ENCODE peak calls at places on chromosome 1, in six cellular contexts. One of them, this sample, is unnamed.

GRCh38 chr1:33130297-33130696 is 49.3 kb downstream of the AZIN2 start:
- DNase-seq in effector memory CD4-positive, alpha-beta T cell: no peak
- DNase-seq in left lung: no peak
- DNase-seq in CD8-positive, alpha-beta memory T cell: no peak
- DNase-seq in colonic mucosa: no peak
- DNase-seq in stomach: no peak
- DNase-seq in this sample: no peak

GRCh38 chr1:14531519-14531918 is 67.0 kb upstream of the KAZN start:
- DNase-seq in effector memory CD4-positive, alpha-beta T cell: no peak
- DNase-seq in left lung: no peak
- DNase-seq in CD8-positive, alpha-beta memory T cell: no peak
- DNase-seq in colonic mucosa: no peak
- DNase-seq in stomach: no peak
- DNase-seq in this sample: no peak

GRCh38 chr1:3460653-3461237 is 6.3 kb downstream of the ARHGEF16 start:
- DNase-seq in effector memory CD4-positive, alpha-beta T cell: no peak
- DNase-seq in left lung: peak; percentile 70
- DNase-seq in CD8-positive, alpha-beta memory T cell: no peak
- DNase-seq in colonic mucosa: peak; percentile 50
- DNase-seq in stomach: no peak
- DNase-seq in this sample: no peak

GRCh38 chr1:25743164-25744139 is 56.5 kb upstream of the SELENON start:
- DNase-seq in effector memory CD4-positive, alpha-beta T cell: no peak
- DNase-seq in left lung: no peak
- DNase-seq in CD8-positive, alpha-beta memory T cell: no peak
- DNase-seq in colonic mucosa: peak; percentile 74
- DNase-seq in stomach: peak; percentile 94
- DNase-seq in this sample: peak; percentile 75

GRCh38 chr1:2555634-2556276 is 416 bp upstream of the TNFRSF14 start:
- DNase-seq in effector memory CD4-positive, alpha-beta T cell: peak; percentile 63
- DNase-seq in left lung: peak; percentile 95
- DNase-seq in CD8-positive, alpha-beta memory T cell: peak; percentile 74
- DNase-seq in colonic mucosa: peak; percentile 92
- DNase-seq in stomach: peak; percentile 82
- DNase-seq in this sample: peak; percentile 39

GRCh38 chr1:26098602-26099001 is 13.0 kb upstream of the PDIK1L start:
- DNase-seq in effector memory CD4-positive, alpha-beta T cell: no peak
- DNase-seq in left lung: no peak
- DNase-seq in CD8-positive, alpha-beta memory T cell: no peak
- DNase-seq in colonic mucosa: no peak
- DNase-seq in stomach: no peak
- DNase-seq in this sample: no peak

GRCh38 chr1:204130178-204130577 is 21.7 kb downstream of the ETNK2 start:
- DNase-seq in effector memory CD4-positive, alpha-beta T cell: no peak
- DNase-seq in left lung: no peak
- DNase-seq in CD8-positive, alpha-beta memory T cell: no peak
- DNase-seq in colonic mucosa: no peak
- DNase-seq in stomach: peak; percentile 71
- DNase-seq in this sample: peak; percentile 98

GRCh38 chr1:8194481-8195227 is 123.3 kb upstream of the SLC45A1 start:
- DNase-seq in effector memory CD4-positive, alpha-beta T cell: no peak
- DNase-seq in left lung: no peak
- DNase-seq in CD8-positive, alpha-beta memory T cell: no peak
- DNase-seq in colonic mucosa: no peak
- DNase-seq in stomach: no peak
- DNase-seq in this sample: no peak

GRCh38 chr1:193077991-193078390 is 18.6 kb downstream of the RO60 start:
- DNase-seq in effector memory CD4-positive, alpha-beta T cell: no peak
- DNase-seq in left lung: no peak
- DNase-seq in CD8-positive, alpha-beta memory T cell: no peak
- DNase-seq in colonic mucosa: no peak
- DNase-seq in stomach: no peak
- DNase-seq in this sample: no peak

GRCh38 chr1:175848329-175848728 is 104.9 kb upstream of the TNR start:
- DNase-seq in effector memory CD4-positive, alpha-beta T cell: no peak
- DNase-seq in left lung: no peak
- DNase-seq in CD8-positive, alpha-beta memory T cell: no peak
- DNase-seq in colonic mucosa: no peak
- DNase-seq in stomach: no peak
- DNase-seq in this sample: no peak

GRCh38 chr1:26540346-26540745 is 10.8 kb downstream of the RPS6KA1 start:
- DNase-seq in effector memory CD4-positive, alpha-beta T cell: no peak
- DNase-seq in left lung: no peak
- DNase-seq in CD8-positive, alpha-beta memory T cell: no peak
- DNase-seq in colonic mucosa: no peak
- DNase-seq in stomach: no peak
- DNase-seq in this sample: no peak

GRCh38 chr1:24903955-24904730 is 25.9 kb downstream of the RUNX3 start:
- DNase-seq in effector memory CD4-positive, alpha-beta T cell: no peak
- DNase-seq in left lung: no peak
- DNase-seq in CD8-positive, alpha-beta memory T cell: no peak
- DNase-seq in colonic mucosa: no peak
- DNase-seq in stomach: peak; percentile 18
- DNase-seq in this sample: no peak

GRCh38 chr1:66532798-66533783 is 862 bp upstream of the SGIP1 start:
- DNase-seq in effector memory CD4-positive, alpha-beta T cell: no peak
- DNase-seq in left lung: peak; percentile 82
- DNase-seq in CD8-positive, alpha-beta memory T cell: no peak
- DNase-seq in colonic mucosa: no peak
- DNase-seq in stomach: no peak
- DNase-seq in this sample: no peak

GRCh38 chr1:10900691-10901090 is 104.2 kb upstream of the CASZ1 start:
- DNase-seq in effector memory CD4-positive, alpha-beta T cell: no peak
- DNase-seq in left lung: no peak
- DNase-seq in CD8-positive, alpha-beta memory T cell: no peak
- DNase-seq in colonic mucosa: peak; percentile 27
- DNase-seq in stomach: no peak
- DNase-seq in this sample: no peak

GRCh38 chr1:43439121-43439581 is 14.6 kb downstream of the HYI start:
- DNase-seq in effector memory CD4-positive, alpha-beta T cell: no peak
- DNase-seq in left lung: no peak
- DNase-seq in CD8-positive, alpha-beta memory T cell: no peak
- DNase-seq in colonic mucosa: no peak
- DNase-seq in stomach: peak; percentile 14
- DNase-seq in this sample: no peak

GRCh38 chr1:212967767-212968166 is 17.4 kb downstream of the VASH2 start:
- DNase-seq in effector memory CD4-positive, alpha-beta T cell: no peak
- DNase-seq in left lung: no peak
- DNase-seq in CD8-positive, alpha-beta memory T cell: no peak
- DNase-seq in colonic mucosa: no peak
- DNase-seq in stomach: no peak
- DNase-seq in this sample: no peak

GRCh38 chr1:40308036-40308727 is 8.9 kb downstream of the COL9A2 start:
- DNase-seq in effector memory CD4-positive, alpha-beta T cell: no peak
- DNase-seq in left lung: no peak
- DNase-seq in CD8-positive, alpha-beta memory T cell: no peak
- DNase-seq in colonic mucosa: no peak
- DNase-seq in stomach: peak; percentile 62
- DNase-seq in this sample: no peak

GRCh38 chr1:202192770-202193613 is 607 bp upstream of the LGR6 start:
- DNase-seq in effector memory CD4-positive, alpha-beta T cell: peak; percentile 25
- DNase-seq in left lung: peak; percentile 89
- DNase-seq in CD8-positive, alpha-beta memory T cell: peak; percentile 47
- DNase-seq in colonic mucosa: peak; percentile 56
- DNase-seq in stomach: peak; percentile 62
- DNase-seq in this sample: peak; percentile 64

GRCh38 chr1:26188477-26188876 is 1.9 kb upstream of the CATSPER4 start:
- DNase-seq in effector memory CD4-positive, alpha-beta T cell: no peak
- DNase-seq in left lung: no peak
- DNase-seq in CD8-positive, alpha-beta memory T cell: no peak
- DNase-seq in colonic mucosa: no peak
- DNase-seq in stomach: no peak
- DNase-seq in this sample: no peak

GRCh38 chr1:201348211-201348566 is 29.3 kb downstream of the TNNT2 start:
- DNase-seq in effector memory CD4-positive, alpha-beta T cell: no peak
- DNase-seq in left lung: no peak
- DNase-seq in CD8-positive, alpha-beta memory T cell: no peak
- DNase-seq in colonic mucosa: peak; percentile 46
- DNase-seq in stomach: peak; percentile 50
- DNase-seq in this sample: peak; percentile 52

GRCh38 chr1:8408151-8408839 is 90.4 kb downstream of the SLC45A1 start:
- DNase-seq in effector memory CD4-positive, alpha-beta T cell: no peak
- DNase-seq in left lung: no peak
- DNase-seq in CD8-positive, alpha-beta memory T cell: no peak
- DNase-seq in colonic mucosa: peak; percentile 89
- DNase-seq in stomach: peak; percentile 85
- DNase-seq in this sample: peak; percentile 82

GRCh38 chr1:66330711-66331110 is 203.2 kb upstream of the SGIP1 start:
- DNase-seq in effector memory CD4-positive, alpha-beta T cell: no peak
- DNase-seq in left lung: no peak
- DNase-seq in CD8-positive, alpha-beta memory T cell: no peak
- DNase-seq in colonic mucosa: no peak
- DNase-seq in stomach: no peak
- DNase-seq in this sample: no peak

GRCh38 chr1:49016030-49016991 is 239.6 kb upstream of the BEND5 start:
- DNase-seq in effector memory CD4-positive, alpha-beta T cell: no peak
- DNase-seq in left lung: no peak
- DNase-seq in CD8-positive, alpha-beta memory T cell: no peak
- DNase-seq in colonic mucosa: no peak
- DNase-seq in stomach: no peak
- DNase-seq in this sample: no peak

GRCh38 chr1:25028587-25028909 is 98.5 kb upstream of the RUNX3 start:
- DNase-seq in effector memory CD4-positive, alpha-beta T cell: no peak
- DNase-seq in left lung: peak; percentile 68
- DNase-seq in CD8-positive, alpha-beta memory T cell: no peak
- DNase-seq in colonic mucosa: no peak
- DNase-seq in stomach: no peak
- DNase-seq in this sample: no peak

GRCh38 chr1:115951552-115951951 is 24.8 kb upstream of the SLC22A15 start:
- DNase-seq in effector memory CD4-positive, alpha-beta T cell: no peak
- DNase-seq in left lung: no peak
- DNase-seq in CD8-positive, alpha-beta memory T cell: no peak
- DNase-seq in colonic mucosa: no peak
- DNase-seq in stomach: no peak
- DNase-seq in this sample: no peak

GRCh38 chr1:18811733-18812132 is 47.7 kb downstream of the TAS1R2 start:
- DNase-seq in effector memory CD4-positive, alpha-beta T cell: no peak
- DNase-seq in left lung: no peak
- DNase-seq in CD8-positive, alpha-beta memory T cell: no peak
- DNase-seq in colonic mucosa: no peak
- DNase-seq in stomach: no peak
- DNase-seq in this sample: no peak

GRCh38 chr1:54273837-54274192 is 73.8 kb downstream of the MRPL37 start:
- DNase-seq in effector memory CD4-positive, alpha-beta T cell: no peak
- DNase-seq in left lung: peak; percentile 60
- DNase-seq in CD8-positive, alpha-beta memory T cell: no peak
- DNase-seq in colonic mucosa: no peak
- DNase-seq in stomach: no peak
- DNase-seq in this sample: no peak

DNA sequence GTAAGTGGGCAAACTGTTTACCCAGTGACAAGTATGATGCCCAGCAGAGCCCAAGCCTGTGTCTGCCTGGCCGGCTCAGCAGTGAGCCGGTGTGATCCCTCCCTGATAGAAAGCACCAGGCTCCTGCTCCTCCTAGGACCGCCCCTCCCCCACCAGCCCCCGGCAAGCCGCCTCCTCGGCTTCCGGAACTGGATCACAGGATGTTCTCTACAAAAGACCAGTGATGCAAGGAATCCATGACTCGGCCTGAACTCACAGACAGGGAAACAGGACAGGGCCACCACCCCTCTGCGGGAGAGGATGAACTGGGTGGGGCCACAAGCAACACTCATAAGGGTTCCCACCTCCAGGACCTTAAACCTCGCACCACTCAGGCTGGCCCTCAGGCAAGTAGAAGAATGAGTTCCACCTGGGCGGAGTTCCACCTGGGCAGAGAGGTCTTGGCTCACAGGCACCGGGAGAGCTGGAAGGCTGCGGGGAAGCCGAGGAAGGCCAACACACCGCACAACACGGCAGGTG is 7.8 kb downstream of the ACOT7 start:
- DNase-seq in effector memory CD4-positive, alpha-beta T cell: no peak
- DNase-seq in left lung: peak; percentile 72
- DNase-seq in CD8-positive, alpha-beta memory T cell: no peak
- DNase-seq in colonic mucosa: peak; percentile 39
- DNase-seq in stomach: no peak
- DNase-seq in this sample: peak; percentile 78
- H3K27ac ChIP-seq in effector memory CD4-positive, alpha-beta T cell: no peak overlapping the region
- H3K27ac ChIP-seq in left lung: no peak overlapping the region
- H3K27ac ChIP-seq in CD8-positive, alpha-beta memory T cell: no peak overlapping the region
- H3K27ac ChIP-seq in colonic mucosa: no peak overlapping the region
- H3K27ac ChIP-seq in stomach: no peak overlapping the region
- H3K27ac ChIP-seq in this sample: no peak overlapping the region

DNA sequence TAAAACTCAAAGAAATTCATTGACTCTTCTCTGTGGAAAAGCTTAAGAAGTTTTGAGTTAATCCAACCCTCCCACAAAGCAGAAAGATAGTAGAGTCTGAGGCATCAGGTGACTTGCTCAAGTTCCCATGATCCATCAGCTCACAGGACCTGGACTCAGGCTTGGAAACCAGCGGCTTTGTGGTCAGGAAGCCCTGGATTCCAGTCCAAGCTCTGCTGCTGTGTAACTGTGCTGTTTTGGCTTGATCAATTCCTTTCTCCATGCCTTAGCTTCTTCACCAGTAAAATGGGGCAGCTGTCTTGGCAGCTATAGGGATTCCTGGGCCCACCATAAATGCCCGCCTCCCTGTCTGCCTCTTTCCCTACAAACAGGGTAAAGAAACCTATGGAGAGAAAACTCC is 180.2 kb downstream of the HIVEP3 start:
- DNase-seq in effector memory CD4-positive, alpha-beta T cell: no peak
- DNase-seq in left lung: no peak
- DNase-seq in CD8-positive, alpha-beta memory T cell: no peak
- DNase-seq in colonic mucosa: no peak
- DNase-seq in stomach: no peak
- DNase-seq in this sample: no peak
- H3K4me3 ChIP-seq in effector memory CD4-positive, alpha-beta T cell: peak overlapping the region; percentile 33
- H3K4me3 ChIP-seq in left lung: peak overlapping the region; percentile 9
- H3K4me3 ChIP-seq in CD8-positive, alpha-beta memory T cell: peak overlapping the region; percentile 48
- H3K4me3 ChIP-seq in colonic mucosa: no peak overlapping the region
- H3K4me3 ChIP-seq in stomach: no peak overlapping the region
- H3K4me3 ChIP-seq in this sample: no peak overlapping the region

GRCh38 chr1:165637427-165637826 is 6.4 kb downstream of the MGST3 start:
- DNase-seq in effector memory CD4-positive, alpha-beta T cell: no peak
- DNase-seq in left lung: no peak
- DNase-seq in CD8-positive, alpha-beta memory T cell: no peak
- DNase-seq in colonic mucosa: peak; percentile 46
- DNase-seq in stomach: no peak
- DNase-seq in this sample: no peak
- H3K4me1 ChIP-seq in effector memory CD4-positive, alpha-beta T cell: peaks cover 8% of the 10 kb centered on the region
- H3K4me1 ChIP-seq in left lung: peaks cover 37% of the 10 kb centered on the region
- H3K4me1 ChIP-seq in CD8-positive, alpha-beta memory T cell: peaks cover 5% of the 10 kb centered on the region
- H3K4me1 ChIP-seq in colonic mucosa: peaks cover 8% of the 10 kb centered on the region
- H3K4me1 ChIP-seq in stomach: peaks cover 50% of the 10 kb centered on the region
- H3K4me1 ChIP-seq in this sample: peaks cover 34% of the 10 kb centered on the region

DNA sequence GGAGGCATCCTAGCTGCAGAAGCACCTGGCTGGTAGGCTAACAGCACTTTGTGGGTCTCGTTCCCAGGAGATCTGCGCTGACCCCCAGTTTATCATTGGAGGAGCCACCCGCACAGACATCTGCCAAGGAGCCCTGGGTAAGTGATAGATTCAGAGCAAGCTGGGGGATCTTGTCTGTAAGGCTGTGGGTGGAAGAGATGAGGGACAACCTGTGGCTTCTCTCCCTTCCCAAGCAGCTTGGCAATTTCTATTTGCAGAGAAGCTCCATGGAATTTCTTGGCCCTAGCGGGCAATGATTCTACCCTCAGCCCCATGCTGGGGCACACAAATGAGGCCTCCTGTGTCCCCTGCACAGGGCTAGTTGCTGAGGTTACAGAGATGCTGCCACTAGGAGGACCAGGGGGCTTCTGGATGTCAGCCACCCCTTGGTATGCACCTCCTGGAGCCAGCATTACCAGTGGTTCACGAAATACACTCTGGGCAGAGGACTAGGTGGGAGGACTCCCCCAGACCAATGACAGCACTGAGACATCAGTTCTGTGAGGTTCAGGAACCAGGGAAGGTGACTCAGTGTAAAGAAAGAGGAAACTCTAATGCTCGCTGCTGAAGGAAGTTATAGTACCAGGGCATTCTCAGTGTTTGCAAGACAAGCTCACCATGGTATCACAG is 5.5 kb downstream of the CAPN2 start:
- DNase-seq in effector memory CD4-positive, alpha-beta T cell: no peak
- DNase-seq in left lung: no peak
- DNase-seq in CD8-positive, alpha-beta memory T cell: no peak
- DNase-seq in colonic mucosa: no peak
- DNase-seq in stomach: no peak
- DNase-seq in this sample: no peak
- H3K27ac ChIP-seq in effector memory CD4-positive, alpha-beta T cell: peak overlapping the region; percentile 94
- H3K27ac ChIP-seq in left lung: peak overlapping the region; percentile 96
- H3K27ac ChIP-seq in CD8-positive, alpha-beta memory T cell: peak overlapping the region; percentile 51
- H3K27ac ChIP-seq in colonic mucosa: peak overlapping the region; percentile 18
- H3K27ac ChIP-seq in stomach: peak overlapping the region; percentile 11
- H3K27ac ChIP-seq in this sample: no peak overlapping the region